ENCODE peak calls at places on chromosomes 16 and 17, in six cellular contexts. One of them, this sample, is unnamed.

GRCh38 chr16:74730049-74730683 is 29.5 kb upstream of the MLKL start:
- DNase-seq in GM23338: no peak
- DNase-seq in endodermal cell: no peak
- DNase-seq in CD8-positive, alpha-beta T cell: no peak
- DNase-seq in transverse colon: peak
- DNase-seq in tibial nerve: no peak
- DNase-seq in this sample: no peak

GRCh38 chr16:19601083-19601976 is 45.8 kb downstream of the VPS35L start:
- DNase-seq in GM23338: peak
- DNase-seq in endodermal cell: peak
- DNase-seq in CD8-positive, alpha-beta T cell: no peak
- DNase-seq in transverse colon: peak
- DNase-seq in tibial nerve: no peak
- DNase-seq in this sample: no peak

GRCh38 chr16:88686062-88686438 is 257 bp downstream of the SNAI3 start:
- DNase-seq in GM23338: peak
- DNase-seq in endodermal cell: no peak
- DNase-seq in CD8-positive, alpha-beta T cell: no peak
- DNase-seq in transverse colon: peak
- DNase-seq in tibial nerve: no peak
- DNase-seq in this sample: no peak

GRCh38 chr17:41957058-41957868 is 9.3 kb upstream of the CNP start:
- DNase-seq in GM23338: peak
- DNase-seq in endodermal cell: peak
- DNase-seq in CD8-positive, alpha-beta T cell: no peak
- DNase-seq in transverse colon: no peak
- DNase-seq in tibial nerve: no peak
- DNase-seq in this sample: no peak

GRCh38 chr16:31141489-31142108 is 6.1 kb upstream of the PRSS8 start:
- DNase-seq in GM23338: no peak
- DNase-seq in endodermal cell: peak
- DNase-seq in CD8-positive, alpha-beta T cell: peak
- DNase-seq in transverse colon: no peak
- DNase-seq in tibial nerve: no peak
- DNase-seq in this sample: no peak

GRCh38 chr17:59550703-59551102 is 14.7 kb upstream of the DHX40 start:
- DNase-seq in GM23338: no peak
- DNase-seq in endodermal cell: no peak
- DNase-seq in CD8-positive, alpha-beta T cell: no peak
- DNase-seq in transverse colon: no peak
- DNase-seq in tibial nerve: no peak
- DNase-seq in this sample: no peak

GRCh38 chr16:85204242-85205010 is 92.2 kb upstream of the CIBAR2 start:
- DNase-seq in GM23338: no peak
- DNase-seq in endodermal cell: no peak
- DNase-seq in CD8-positive, alpha-beta T cell: no peak
- DNase-seq in transverse colon: no peak
- DNase-seq in tibial nerve: no peak
- DNase-seq in this sample: no peak

GRCh38 chr16:72961863-72962262 is 86.1 kb downstream of the ZFHX3 start:
- DNase-seq in GM23338: peak
- DNase-seq in endodermal cell: peak
- DNase-seq in CD8-positive, alpha-beta T cell: no peak
- DNase-seq in transverse colon: peak
- DNase-seq in tibial nerve: no peak
- DNase-seq in this sample: no peak

GRCh38 chr16:13845232-13845631 is 74.7 kb upstream of the ERCC4 start:
- DNase-seq in GM23338: no peak
- DNase-seq in endodermal cell: no peak
- DNase-seq in CD8-positive, alpha-beta T cell: no peak
- DNase-seq in transverse colon: no peak
- DNase-seq in tibial nerve: no peak
- DNase-seq in this sample: no peak

GRCh38 chr16:13835935-13836334 is 84.0 kb upstream of the ERCC4 start:
- DNase-seq in GM23338: no peak
- DNase-seq in endodermal cell: no peak
- DNase-seq in CD8-positive, alpha-beta T cell: no peak
- DNase-seq in transverse colon: no peak
- DNase-seq in tibial nerve: no peak
- DNase-seq in this sample: no peak

GRCh38 chr16:13835357-13835756 is 84.6 kb upstream of the ERCC4 start:
- DNase-seq in GM23338: no peak
- DNase-seq in endodermal cell: no peak
- DNase-seq in CD8-positive, alpha-beta T cell: no peak
- DNase-seq in transverse colon: no peak
- DNase-seq in tibial nerve: no peak
- DNase-seq in this sample: no peak

DNA sequence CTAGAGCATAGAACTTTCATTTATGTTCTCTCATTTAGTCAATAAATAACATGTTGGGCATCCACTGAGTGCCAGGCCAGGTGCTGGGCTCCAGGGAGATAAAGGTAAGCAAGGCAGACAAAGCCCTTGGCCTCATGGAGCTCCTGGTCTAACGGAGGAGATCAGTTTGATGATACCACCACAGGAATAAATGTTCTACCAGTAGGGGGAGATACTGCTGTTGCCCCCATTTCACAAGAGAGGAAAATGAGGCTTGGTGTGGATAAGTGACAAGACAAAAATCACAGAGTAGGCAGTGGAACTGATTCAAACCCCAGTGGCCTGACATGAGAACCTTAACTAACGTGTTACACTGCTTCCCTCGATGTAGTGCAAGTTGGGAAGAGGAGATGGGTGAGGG is 80.4 kb upstream of the ERCC4 start:
- DNase-seq in GM23338: no peak
- DNase-seq in endodermal cell: peak
- DNase-seq in CD8-positive, alpha-beta T cell: no peak
- DNase-seq in transverse colon: no peak
- DNase-seq in tibial nerve: no peak
- DNase-seq in this sample: no peak
- TF ChIP-seq CTCF in GM23338: peak
- TF ChIP-seq CTCF in endodermal cell: peak
- TF ChIP-seq CTCF in CD8-positive, alpha-beta T cell: no peak
- TF ChIP-seq CTCF in transverse colon: no peak
- TF ChIP-seq CTCF in tibial nerve: no peak
- TF ChIP-seq CTCF in this sample: no peak

GRCh38 chr16:35431829-35432663 is 1972.6 kb downstream of the TP53TG3F start:
- DNase-seq in GM23338: peak
- DNase-seq in endodermal cell: peak
- DNase-seq in CD8-positive, alpha-beta T cell: no peak
- DNase-seq in transverse colon: no peak
- DNase-seq in tibial nerve: no peak
- DNase-seq in this sample: no peak
- TF ChIP-seq CTCF in GM23338: peak
- TF ChIP-seq CTCF in endodermal cell: peak
- TF ChIP-seq CTCF in CD8-positive, alpha-beta T cell: no peak
- TF ChIP-seq CTCF in transverse colon: peak
- TF ChIP-seq CTCF in tibial nerve: no peak
- TF ChIP-seq CTCF in this sample: peak

DNA sequence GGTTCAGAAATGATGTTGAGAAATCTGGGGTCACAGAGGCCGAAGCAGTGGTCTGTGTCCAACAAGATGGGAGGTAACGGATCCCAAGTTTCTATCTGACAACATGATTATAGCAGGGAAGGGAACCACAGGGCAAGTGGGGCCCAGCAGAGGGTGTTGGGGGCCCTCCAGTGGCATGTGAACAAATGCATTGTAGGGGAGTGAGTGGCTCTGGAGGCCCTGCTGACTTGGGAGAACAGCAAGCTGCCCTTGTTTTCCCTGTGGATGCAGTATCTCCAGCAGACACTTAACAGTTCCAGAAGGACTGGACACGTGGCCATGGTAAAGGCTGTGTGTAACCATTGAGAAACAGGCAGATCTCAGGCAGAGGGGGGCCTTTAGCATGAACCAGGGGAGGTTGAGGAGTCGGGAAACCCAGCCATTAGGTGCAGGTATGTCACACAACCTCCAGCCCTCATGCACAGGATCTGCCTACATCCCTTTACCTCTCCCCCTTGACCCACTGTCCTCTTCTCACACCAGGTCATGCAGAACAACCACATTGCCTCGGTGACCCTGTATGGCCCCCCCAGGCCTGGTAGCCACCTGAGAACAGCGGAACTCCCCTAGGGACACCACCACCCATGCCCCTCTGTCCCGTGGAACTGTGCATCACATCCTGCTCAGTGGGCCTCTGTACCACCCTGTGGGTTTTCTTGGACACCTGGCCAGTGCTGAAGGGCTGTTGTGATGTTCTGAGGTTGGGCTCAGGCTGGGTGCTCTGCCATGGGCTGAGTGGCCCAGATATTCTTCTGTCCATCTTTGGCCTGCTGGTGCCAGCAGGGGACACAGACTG is 4.1 kb downstream of the B3GNT9 start:
- DNase-seq in GM23338: no peak
- DNase-seq in endodermal cell: no peak
- DNase-seq in CD8-positive, alpha-beta T cell: no peak
- DNase-seq in transverse colon: no peak
- DNase-seq in tibial nerve: no peak
- DNase-seq in this sample: no peak
- TF ChIP-seq CTCF in GM23338: no peak
- TF ChIP-seq CTCF in endodermal cell: no peak
- TF ChIP-seq CTCF in CD8-positive, alpha-beta T cell: no peak
- TF ChIP-seq CTCF in transverse colon: no peak
- TF ChIP-seq CTCF in tibial nerve: no peak
- TF ChIP-seq CTCF in this sample: no peak

DNA sequence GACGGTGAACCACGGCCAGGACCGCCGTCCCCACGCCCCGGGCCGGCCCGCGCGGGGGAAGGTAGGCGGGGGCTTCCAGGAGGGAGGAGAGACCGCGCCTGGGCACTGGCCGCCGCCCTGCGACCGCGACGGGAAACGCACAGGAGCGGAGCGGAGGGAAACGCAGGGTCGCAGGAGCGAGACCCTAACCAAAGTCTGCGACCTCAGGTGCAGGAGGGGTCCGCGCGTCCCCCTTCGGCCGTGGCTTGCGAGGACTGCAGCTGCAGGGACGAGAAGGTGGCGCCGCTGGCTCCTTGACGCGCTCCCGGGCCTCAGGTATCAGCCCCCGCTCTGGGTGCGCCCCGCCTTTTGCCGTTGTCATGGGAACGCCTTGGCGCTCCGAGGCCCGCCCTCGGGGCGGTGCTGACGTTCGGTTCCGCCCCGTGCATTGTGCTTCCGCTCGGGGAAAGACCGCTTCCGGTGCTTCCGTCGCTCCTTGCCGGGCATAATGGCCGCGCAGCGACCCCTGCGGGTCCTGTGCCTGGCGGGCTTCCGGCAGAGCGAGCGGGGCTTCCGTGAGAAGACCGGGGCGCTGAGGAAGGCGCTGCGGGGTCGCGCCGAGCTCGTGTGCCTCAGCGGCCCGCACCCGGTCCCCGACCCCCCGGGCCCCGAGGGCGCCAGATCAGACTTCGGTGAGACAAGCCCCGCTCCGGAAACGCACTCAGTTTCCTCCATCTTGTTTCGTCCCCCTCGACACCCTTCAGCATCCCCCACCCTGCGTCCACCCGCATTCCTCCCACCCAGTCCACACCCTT is at the start of gene OVCA2:
- DNase-seq in GM23338: peak
- DNase-seq in endodermal cell: peak
- DNase-seq in CD8-positive, alpha-beta T cell: peak
- DNase-seq in transverse colon: peak
- DNase-seq in tibial nerve: peak
- DNase-seq in this sample: peak
- TF ChIP-seq CTCF in GM23338: peak
- TF ChIP-seq CTCF in endodermal cell: peak
- TF ChIP-seq CTCF in CD8-positive, alpha-beta T cell: peak
- TF ChIP-seq CTCF in transverse colon: peak
- TF ChIP-seq CTCF in tibial nerve: peak
- TF ChIP-seq CTCF in this sample: peak

GRCh38 chr17:51371732-51372151 is 111.4 kb downstream of the UTP18 start:
- DNase-seq in GM23338: peak
- DNase-seq in endodermal cell: peak
- DNase-seq in CD8-positive, alpha-beta T cell: no peak
- DNase-seq in transverse colon: no peak
- DNase-seq in tibial nerve: no peak
- DNase-seq in this sample: peak
- TF ChIP-seq CTCF in GM23338: peak
- TF ChIP-seq CTCF in endodermal cell: peak
- TF ChIP-seq CTCF in CD8-positive, alpha-beta T cell: peak
- TF ChIP-seq CTCF in transverse colon: no peak
- TF ChIP-seq CTCF in tibial nerve: peak
- TF ChIP-seq CTCF in this sample: peak